ENCODE peak calls at places on chromosomes 12 and 14, in ten cellular contexts. S, D, K, R, W, Q, A, U, L and V are unnamed samples.
A peak's percentile ranks its signal among the peaks of the same experiment; 100 is the strongest.

GRCh38 chr14:39015360-39015961 is 87.6 kb downstream of the SEC23A start:
- DNase-seq in S (peak; percentile 66), D (no peak), K (peak; percentile 44), R (peak; percentile 54), W (no peak), Q (no peak), A (peak; percentile 73), U (no peak), L (peak; percentile 82), V (peak; percentile 62)

GRCh38 chr12:113048716-113049127 is 7.8 kb upstream of the DTX1 start:
- DNase-seq in S (peak; percentile 84), D (no peak), K (peak; percentile 37), R (peak; percentile 40), W (no peak), Q (no peak), A (peak; percentile 77), U (peak; percentile 57), L (peak; percentile 77), V (peak; percentile 57)

GRCh38 chr12:106138646-106139421 is at the start of gene NUAK1:
- DNase-seq in S (peak; percentile 54), D (peak; percentile 66), K (peak; percentile 84), R (no peak), W (peak; percentile 82), Q (peak; percentile 92), A (peak; percentile 69), U (peak; percentile 54), L (peak; percentile 55), V (peak; percentile 82)

GRCh38 chr14:21346532-21347135 is 37.2 kb downstream of the SUPT16H start:
- DNase-seq in S (no peak), D (no peak), K (peak; percentile 41), R (no peak), W (no peak), Q (no peak), A (no peak), U (no peak), L (peak; percentile 12), V (peak; percentile 45)

GRCh38 chr14:78088941-78089340 is 81.2 kb upstream of the NRXN3 start:
- DNase-seq in S (peak; percentile 50), D (no peak), K (no peak), R (peak; percentile 7), W (no peak), Q (no peak), A (no peak), U (no peak), L (no peak), V (no peak)

GRCh38 chr12:79737875-79738718 is 47.3 kb upstream of the PAWR start:
- DNase-seq in S (peak; percentile 89), D (no peak), K (peak; percentile 57), R (peak; percentile 76), W (no peak), Q (no peak), A (peak; percentile 77), U (peak; percentile 42), L (peak; percentile 82), V (peak; percentile 59)

GRCh38 chr14:100731846-100732765 is 5.4 kb downstream of the DLK1 start:
- DNase-seq in S (no peak), D (no peak), K (no peak), R (no peak), W (no peak), Q (no peak), A (no peak), U (no peak), L (no peak), V (no peak)

GRCh38 chr14:60670994-60671393 is 21.7 kb upstream of the SIX1 start:
- DNase-seq in S (no peak), D (no peak), K (no peak), R (no peak), W (no peak), Q (no peak), A (no peak), U (no peak), L (peak; percentile 94), V (no peak)

GRCh38 chr14:25381498-25381897 is 331.6 kb upstream of the STXBP6 start:
- DNase-seq in S (peak; percentile 4), D (no peak), K (no peak), R (no peak), W (no peak), Q (no peak), A (no peak), U (no peak), L (no peak), V (no peak)

GRCh38 chr14:106551265-106551664 is 1024.9 kb downstream of the TMEM121 start:
- DNase-seq in S (no peak), D (no peak), K (no peak), R (no peak), W (no peak), Q (no peak), A (no peak), U (no peak), L (no peak), V (no peak)
- TF ChIP-seq CTCF in S (no peak), D (no peak), K (no peak), R (no peak), W (no peak), Q (no peak), A (no peak), U (no peak), L (no peak), V (no peak)

GRCh38 chr12:12198124-12198523 is 68.7 kb downstream of the LRP6 start:
- DNase-seq in S (no peak), D (no peak), K (no peak), R (no peak), W (no peak), Q (no peak), A (no peak), U (no peak), L (no peak), V (no peak)
- H3K4me3 ChIP-seq in S (no peak overlapping the region), D (no peak overlapping the region), K (no peak overlapping the region), R (no peak overlapping the region), W (no peak overlapping the region), Q (no peak overlapping the region), A (no peak overlapping the region), U (no peak overlapping the region), L (no peak overlapping the region), V (no peak overlapping the region)

GRCh38 chr12:67074072-67074471 is 195.1 kb upstream of the CAND1 start:
- DNase-seq in S (no peak), D (no peak), K (no peak), R (no peak), W (no peak), Q (no peak), A (no peak), U (no peak), L (no peak), V (no peak)
- TF ChIP-seq CTCF in S (no peak), D (no peak), K (no peak), R (no peak), W (no peak), Q (no peak), A (no peak), U (no peak), L (no peak), V (no peak)

GRCh38 chr14:71322660-71323250 is 415.5 kb downstream of the PCNX1 start:
- DNase-seq in S (peak; percentile 61), D (no peak), K (peak; percentile 56), R (peak; percentile 63), W (no peak), Q (no peak), A (peak; percentile 79), U (no peak), L (peak; percentile 87), V (peak; percentile 70)
- H3K4me3 ChIP-seq in S (peak overlapping the region; percentile 78), D (no peak overlapping the region), K (peak overlapping the region; percentile 75), R (peak overlapping the region; percentile 12), W (no peak overlapping the region), Q (no peak overlapping the region), A (peak overlapping the region; percentile 89), U (peak overlapping the region; percentile 79), L (peak overlapping the region; percentile 87), V (peak overlapping the region; percentile 90)

GRCh38 chr14:68794856-68795601 is 2.2 kb upstream of the ZFP36L1 start:
- DNase-seq in S (peak; percentile 47), D (no peak), K (peak; percentile 96), R (peak; percentile 56), W (no peak), Q (peak; percentile 92), A (peak; percentile 91), U (peak; percentile 45), L (peak; percentile 94), V (peak; percentile 99)
- TF ChIP-seq CTCF in S (no peak), D (no peak), K (no peak), R (no peak), W (no peak), Q (no peak), A (no peak), U (no peak), L (no peak), V (no peak)

GRCh38 chr14:65096323-65097089 is 5.8 kb downstream of the MAX start:
- DNase-seq in S (no peak), D (no peak), K (peak; percentile 64), R (peak; percentile 31), W (no peak), Q (no peak), A (peak; percentile 62), U (peak; percentile 35), L (peak; percentile 58), V (peak; percentile 31)

GRCh38 chr14:65100905-65101541 is 1.3 kb downstream of the MAX start:
- DNase-seq in S (no peak), D (no peak), K (peak; percentile 40), R (peak; percentile 13), W (no peak), Q (no peak), A (no peak), U (no peak), L (peak; percentile 13), V (no peak)

GRCh38 chr14:65101631-65102440 is 481 bp downstream of the MAX start:
- DNase-seq in S (no peak), D (peak; percentile 80), K (no peak), R (no peak), W (peak; percentile 23), Q (peak; percentile 88), A (no peak), U (peak; percentile 30), L (no peak), V (no peak)

GRCh38 chr14:65095633-65096205 is 6.6 kb downstream of the MAX start:
- DNase-seq in S (no peak), D (no peak), K (peak; percentile 89), R (no peak), W (peak; percentile 62), Q (no peak), A (peak; percentile 91), U (peak; percentile 72), L (peak; percentile 91), V (peak; percentile 84)

GRCh38 chr14:65098586-65098985 is 3.7 kb downstream of the MAX start:
- DNase-seq in S (no peak), D (no peak), K (peak; percentile 13), R (no peak), W (no peak), Q (no peak), A (peak; percentile 41), U (no peak), L (peak; percentile 69), V (peak; percentile 43)
- H3K4me3 ChIP-seq in S (no peak overlapping the region), D (no peak overlapping the region), K (peak overlapping the region; percentile 39), R (no peak overlapping the region), W (peak overlapping the region; percentile 51), Q (no peak overlapping the region), A (no peak overlapping the region), U (peak overlapping the region; percentile 11), L (no peak overlapping the region), V (peak overlapping the region; percentile 0)